ENCODE peak calls at places on chromosomes 13 and 19, in nine cellular contexts. R is body of pancreas, X is ovary, S is IMR-90, C is tibial nerve, L is breast epithelium, A is uterus, T is upper lobe of left lung, Z is transverse colon. O is an unnamed sample.

GRCh38 chr19:34308381-34309367 is 54.3 kb downstream of the GARRE1 start:
- DNase-seq in Z (no peak), L (no peak), T (no peak), A (no peak), X (no peak), R (no peak), S (no peak), C (no peak), O (no peak)

GRCh38 chr13:46396341-46396740 is 9.3 kb upstream of the RUBCNL start:
- DNase-seq in C (no peak), S (no peak), Z (no peak), X (no peak), R (no peak), A (no peak), L (no peak), T (no peak), O (no peak)

GRCh38 chr13:30341815-30342570 is 34.6 kb upstream of the KATNAL1 start:
- DNase-seq in L (peak; percentile 93), X (peak; percentile 82), C (peak; percentile 83), A (peak; percentile 90), T (peak; percentile 88), Z (peak; percentile 76), R (peak; percentile 90), S (peak; percentile 94), O (peak; percentile 96)

GRCh38 chr13:46530084-46530935 is 22.7 kb upstream of the LRCH1 start:
- DNase-seq in A (no peak), Z (no peak), R (no peak), X (no peak), S (peak; percentile 54), T (no peak), C (no peak), L (no peak), O (no peak)

GRCh38 chr19:30063184-30064020 is 121.4 kb downstream of the URI1 start:
- DNase-seq in L (no peak), C (no peak), R (no peak), S (no peak), Z (no peak), A (no peak), T (no peak), X (no peak), O (peak; percentile 59)

GRCh38 chr13:20489185-20489820 is 36.4 kb downstream of the CRYL1 start:
- DNase-seq in A (no peak), T (no peak), C (peak; percentile 50), X (no peak), L (no peak), S (peak; percentile 62), R (no peak), Z (peak; percentile 52), O (peak; percentile 24)

GRCh38 chr13:27770809-27771208 is 21.5 kb upstream of the GSX1 start:
- DNase-seq in T (no peak), R (peak; percentile 62), L (no peak), C (no peak), Z (peak; percentile 36), X (no peak), S (peak; percentile 13), A (no peak), O (no peak)

GRCh38 chr13:106566682-106567420 is 1.1 kb downstream of the ARGLU1 start:
- DNase-seq in Z (peak; percentile 69), X (peak; percentile 54), R (peak; percentile 68), A (peak; percentile 58), C (peak; percentile 64), S (peak; percentile 62), L (peak; percentile 45), T (peak; percentile 76), O (peak; percentile 89)

GRCh38 chr13:50726164-50726563 is 117.3 kb downstream of the DLEU7 start:
- DNase-seq in T (no peak), A (no peak), X (no peak), S (no peak), C (no peak), R (no peak), Z (no peak), L (no peak), O (no peak)

GRCh38 chr19:40714519-40715299 is 2.0 kb downstream of the COQ8B start:
- DNase-seq in X (peak; percentile 92), S (peak; percentile 89), Z (peak; percentile 97), L (peak; percentile 92), R (peak; percentile 95), C (peak; percentile 95), T (peak; percentile 98), A (peak; percentile 97), O (peak; percentile 93)

GRCh38 chr19:40717880-40718773 is 1.2 kb downstream of the ITPKC start:
- DNase-seq in L (peak; percentile 63), X (peak; percentile 38), C (peak; percentile 38), Z (peak; percentile 45), A (peak; percentile 48), S (peak; percentile 15), R (peak; percentile 43), T (no peak), O (peak; percentile 90)

GRCh38 chr19:40716031-40716654 is 543 bp downstream of the COQ8B start:
- DNase-seq in A (no peak), C (peak; percentile 61), T (no peak), X (peak; percentile 70), L (no peak), Z (no peak), R (peak; percentile 48), S (peak; percentile 95), O (peak; percentile 76)

GRCh38 chr19:40717325-40717879 is 490 bp downstream of the ITPKC start:
- DNase-seq in X (no peak), L (peak; percentile 49), T (peak; percentile 44), C (peak; percentile 22), Z (no peak), A (no peak), S (no peak), R (no peak), O (peak; percentile 92)

DNA sequence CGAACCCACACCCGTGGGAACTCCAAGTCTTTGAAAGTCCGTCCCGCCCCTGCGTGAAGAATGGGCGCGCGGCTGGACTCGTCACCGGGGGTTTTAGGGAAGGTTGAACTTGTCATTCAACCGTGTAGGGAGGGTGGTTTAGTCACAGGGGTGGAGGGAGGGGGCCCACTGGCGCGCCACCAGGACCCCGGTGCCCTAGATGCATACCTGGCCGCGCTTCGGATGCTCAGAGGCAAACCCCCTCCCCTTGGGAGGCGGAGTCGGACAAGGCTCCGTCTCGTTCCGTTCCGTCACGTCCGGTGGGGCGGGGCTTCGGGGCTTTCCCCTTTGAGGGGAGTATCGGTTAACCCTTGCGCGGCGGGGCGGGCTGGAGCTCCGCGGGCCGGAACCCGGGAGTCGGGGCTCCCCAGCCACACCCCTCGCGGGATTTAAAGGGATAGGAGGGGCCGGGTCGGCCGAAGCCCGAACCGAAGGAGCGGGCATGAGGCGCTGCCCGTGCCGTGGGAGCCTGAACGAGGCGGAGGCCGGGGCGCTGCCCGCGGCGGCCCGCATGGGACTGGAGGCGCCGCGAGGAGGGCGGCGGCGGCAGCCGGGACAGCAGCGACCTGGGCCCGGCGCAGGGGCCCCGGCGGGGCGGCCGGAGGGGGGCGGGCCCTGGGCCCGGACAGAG is at the start of the genes COQ8B and ITPKC:
- DNase-seq in L (peak; percentile 99), R (peak; percentile 100), Z (peak; percentile 100), C (peak; percentile 100), X (peak; percentile 100), T (peak; percentile 100), A (peak; percentile 100), S (peak; percentile 96), O (peak; percentile 100)
- TF ChIP-seq POLR2A in L (peak; percentile 79), R (peak; percentile 77), Z (peak; percentile 86), C (peak; percentile 95), X (peak; percentile 89), T (peak; percentile 85), A (peak; percentile 75), S (peak; percentile 83), O (peak; percentile 17)

DNA sequence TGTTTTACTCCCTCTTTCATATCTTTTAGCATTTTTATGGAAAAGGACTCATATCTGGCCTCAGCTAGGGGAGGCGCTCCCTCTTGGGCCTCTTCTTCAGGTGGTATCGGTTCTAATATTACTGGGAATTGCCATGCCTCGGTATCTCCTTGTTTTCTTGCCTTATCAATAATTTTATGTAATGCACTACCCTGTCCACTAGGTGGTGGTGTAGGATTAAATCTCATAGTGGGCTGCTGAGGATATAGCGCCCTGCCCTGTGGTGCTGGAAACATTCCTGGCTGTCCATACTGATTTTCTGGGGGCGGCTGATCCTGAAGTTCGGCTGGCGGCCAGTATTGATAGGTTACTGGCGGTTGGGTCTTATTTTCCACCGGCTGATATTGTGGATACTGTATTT is 35.8 kb downstream of the ZNF420 start:
- DNase-seq in R (no peak), L (no peak), A (no peak), T (no peak), Z (no peak), S (no peak), C (no peak), X (no peak), O (no peak)
- TF ChIP-seq CTCF in R (no peak), L (no peak), A (no peak), T (no peak), Z (no peak), S (no peak), C (no peak), X (no peak), O (no peak)

GRCh38 chr19:3557461-3558248 is at the start of gene MFSD12:
- DNase-seq in X (peak; percentile 93), C (peak; percentile 91), A (peak; percentile 95), T (peak; percentile 90), R (peak; percentile 95), L (peak; percentile 93), S (peak; percentile 92), Z (peak; percentile 96), O (peak; percentile 99)
- TF ChIP-seq POLR2A in X (peak; percentile 64), C (peak; percentile 86), A (peak; percentile 78), T (peak; percentile 73), R (peak; percentile 56), L (no peak), S (peak; percentile 88), Z (peak; percentile 52), O (no peak)

DNA sequence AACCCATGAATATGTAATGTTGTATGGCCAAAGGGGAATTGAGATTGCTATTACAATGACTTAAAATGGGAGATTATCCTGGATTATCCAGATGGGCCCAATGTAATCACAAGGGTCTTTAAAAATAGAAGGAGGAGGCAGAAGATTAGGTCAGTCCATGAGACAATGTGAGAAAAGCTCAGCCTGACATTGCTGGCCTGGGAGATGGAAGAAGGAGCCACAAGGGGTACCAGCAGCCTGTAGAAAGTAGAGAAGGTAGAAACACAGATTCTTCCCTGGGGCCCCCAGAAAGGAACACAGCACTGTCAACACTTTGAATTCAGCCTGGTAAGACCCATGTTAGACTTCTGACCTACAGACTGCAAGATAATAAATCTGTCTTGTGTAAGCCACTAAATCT is 133.0 kb upstream of the SERP2 start:
- DNase-seq in L (no peak), R (no peak), S (no peak), X (no peak), T (no peak), A (no peak), Z (no peak), C (no peak), O (no peak)
- TF ChIP-seq CTCF in L (no peak), R (no peak), S (no peak), X (no peak), T (no peak), A (no peak), Z (no peak), C (no peak), O (no peak)